ENCODE peak calls at places on chromosomes 5 and 9, in nine cellular contexts. M is SW480; B is tibial artery; Y is stimulated activated CD4-positive, alpha-beta T cell treated with anti-CD3 and anti-CD28 coated beads, Interleukin-4, amount 100 ng/mL, for 4 hours; I is central memory CD4-positive, alpha-beta T cell; W is Calu3; K is kidney tubule cell; T is T follicular helper cell; G is Panc1. Z is an unnamed sample.
A peak's percentile ranks its signal among the peaks of the same experiment; 100 is the strongest.

GRCh38 chr9:121844090-121844489 is 192.7 kb downstream of the DAB2IP start:
- DNase-seq in M (no peak), B (no peak), Y (no peak), I (no peak), W (no peak), K (no peak), T (no peak), G (no peak), Z (no peak)

GRCh38 chr9:97772145-97772544 is 75.0 kb upstream of the XPA start:
- DNase-seq in M (no peak), B (no peak), Y (no peak), I (no peak), W (no peak), K (no peak), T (no peak), G (no peak), Z (no peak)

GRCh38 chr9:121321039-121321503 is 49.0 kb downstream of the STOM start:
- DNase-seq in M (no peak), B (peak; percentile 70), Y (no peak), I (no peak), W (no peak), K (no peak), T (no peak), G (no peak), Z (peak; percentile 16)

GRCh38 chr9:120926397-120926928 is at the start of gene TRAF1:
- DNase-seq in M (no peak), B (peak; percentile 69), Y (no peak), I (peak; percentile 46), W (no peak), K (peak; percentile 88), T (no peak), G (no peak), Z (peak; percentile 48)

GRCh38 chr9:81634437-81634836 is 54.9 kb downstream of the TLE1 start:
- DNase-seq in M (no peak), B (no peak), Y (no peak), I (no peak), W (no peak), K (no peak), T (no peak), G (no peak), Z (no peak)

GRCh38 chr5:78985407-78986223 is 505 bp upstream of the ARSB start:
- DNase-seq in M (peak; percentile 91), B (peak; percentile 70), Y (peak; percentile 39), I (peak; percentile 36), W (peak; percentile 61), K (peak; percentile 93), T (no peak), G (no peak), Z (peak; percentile 22)

GRCh38 chr5:124634820-124635323 is 111.6 kb downstream of the ZNF608 start:
- DNase-seq in M (no peak), B (no peak), Y (no peak), I (no peak), W (no peak), K (no peak), T (no peak), G (no peak), Z (no peak)

GRCh38 chr5:11289208-11289607 is 528.2 kb upstream of the DAP start:
- DNase-seq in M (no peak), B (no peak), Y (no peak), I (no peak), W (no peak), K (no peak), T (no peak), G (no peak), Z (no peak)

GRCh38 chr5:56415356-56415765 is 182.2 kb upstream of the ANKRD55 start:
- DNase-seq in M (no peak), B (peak; percentile 75), Y (no peak), I (no peak), W (peak; percentile 19), K (no peak), T (no peak), G (no peak), Z (no peak)

GRCh38 chr9:133195029-133195428 is 14.0 kb downstream of the OBP2B start:
- DNase-seq in M (no peak), B (no peak), Y (no peak), I (no peak), W (no peak), K (no peak), T (no peak), G (no peak), Z (no peak)

GRCh38 chr5:77628840-77629552 is 9.5 kb downstream of the OTP start:
- DNase-seq in M (no peak), B (no peak), Y (no peak), I (no peak), W (no peak), K (no peak), T (no peak), G (no peak), Z (no peak)

GRCh38 chr5:171975262-171975876 is 31.1 kb downstream of the FBXW11 start:
- DNase-seq in M (no peak), B (no peak), Y (no peak), I (no peak), W (no peak), K (peak; percentile 24), T (no peak), G (no peak), Z (peak; percentile 56)

GRCh38 chr5:95087819-95088317 is 197.0 kb downstream of the MCTP1 start:
- DNase-seq in M (no peak), B (peak; percentile 64), Y (no peak), I (no peak), W (no peak), K (no peak), T (no peak), G (no peak), Z (no peak)

GRCh38 chr9:5949103-5949699 is 58.5 kb downstream of the MLANA start:
- DNase-seq in M (no peak), B (no peak), Y (no peak), I (peak; percentile 31), W (no peak), K (peak; percentile 58), T (no peak), G (no peak), Z (peak; percentile 28)

GRCh38 chr9:92749071-92749933 is 15.3 kb downstream of the BICD2 start:
- DNase-seq in M (no peak), B (no peak), Y (no peak), I (no peak), W (no peak), K (no peak), T (no peak), G (no peak), Z (no peak)

GRCh38 chr9:75053869-75054268 is 25.8 kb upstream of the CARNMT1 start:
- DNase-seq in M (no peak), B (no peak), Y (no peak), I (no peak), W (no peak), K (no peak), T (no peak), G (no peak), Z (no peak)

GRCh38 chr9:91144782-91145181 is 216.9 kb downstream of the AUH start:
- DNase-seq in M (no peak), B (no peak), Y (no peak), I (no peak), W (no peak), K (no peak), T (no peak), G (no peak), Z (no peak)

GRCh38 chr9:120902824-120903608 is 23.6 kb downstream of the TRAF1 start:
- DNase-seq in M (no peak), B (no peak), Y (no peak), I (no peak), W (no peak), K (no peak), T (no peak), G (no peak), Z (no peak)

GRCh38 chr9:137666950-137667670 is 48.3 kb downstream of the EHMT1 start:
- DNase-seq in M (no peak), B (no peak), Y (no peak), I (no peak), W (no peak), K (no peak), T (no peak), G (no peak), Z (no peak)

GRCh38 chr5:18798058-18798457 is 1163.8 kb downstream of the TAF11L14 start:
- DNase-seq in M (no peak), B (no peak), Y (no peak), I (no peak), W (no peak), K (no peak), T (no peak), G (no peak), Z (no peak)

GRCh38 chr5:83430130-83431010 is 41.2 kb upstream of the VCAN start:
- DNase-seq in M (peak; percentile 35), B (peak; percentile 70), Y (peak; percentile 25), I (peak; percentile 44), W (peak; percentile 81), K (peak; percentile 66), T (peak; percentile 27), G (peak; percentile 58), Z (peak; percentile 74)

GRCh38 chr5:122864400-122864799 is 19.0 kb downstream of the SNX24 start:
- DNase-seq in M (no peak), B (no peak), Y (no peak), I (no peak), W (no peak), K (no peak), T (no peak), G (no peak), Z (no peak)

GRCh38 chr9:96129698-96130097 is 172.3 kb downstream of the HSD17B3 start:
- DNase-seq in M (no peak), B (no peak), Y (no peak), I (no peak), W (no peak), K (no peak), T (no peak), G (no peak), Z (no peak)

GRCh38 chr9:38227656-38228055 is 158.6 kb upstream of the SHB start:
- DNase-seq in M (no peak), B (no peak), Y (no peak), I (no peak), W (no peak), K (peak; percentile 71), T (no peak), G (no peak), Z (peak; percentile 68)

Z was measured in Jurkat, Clone E6-1.